ENCODE peak calls at places on chromosome X, in ten cellular contexts. One of them, this sample, is unnamed.

GRCh38 chrX:53374222-53374820 is 48.1 kb downstream of the SMC1A start:
- DNase-seq in esophagus squamous epithelium: no peak
- DNase-seq in MCF 10A: no peak
- DNase-seq in upper lobe of right lung: no peak
- DNase-seq in neural progenitor cell: no peak
- DNase-seq in mammary epithelial cell: no peak
- DNase-seq in GM12865: no peak
- DNase-seq in HCT116: no peak
- DNase-seq in MM.1S: no peak
- DNase-seq in progenitor cell of endocrine pancreas: no peak
- DNase-seq in this sample: no peak

GRCh38 chrX:64842492-64842891 is 133.8 kb downstream of the ZC4H2 start:
- DNase-seq in esophagus squamous epithelium: no peak
- DNase-seq in MCF 10A: no peak
- DNase-seq in upper lobe of right lung: no peak
- DNase-seq in neural progenitor cell: no peak
- DNase-seq in mammary epithelial cell: no peak
- DNase-seq in GM12865: peak
- DNase-seq in HCT116: no peak
- DNase-seq in MM.1S: peak
- DNase-seq in progenitor cell of endocrine pancreas: no peak
- DNase-seq in this sample: no peak

GRCh38 chrX:12379666-12380065 is 241.4 kb downstream of the FRMPD4 start:
- DNase-seq in esophagus squamous epithelium: no peak
- DNase-seq in MCF 10A: peak
- DNase-seq in upper lobe of right lung: no peak
- DNase-seq in neural progenitor cell: no peak
- DNase-seq in mammary epithelial cell: peak
- DNase-seq in GM12865: no peak
- DNase-seq in HCT116: no peak
- DNase-seq in MM.1S: no peak
- DNase-seq in progenitor cell of endocrine pancreas: no peak
- DNase-seq in this sample: no peak

GRCh38 chrX:30302957-30303356 is 6.2 kb downstream of the NR0B1 start:
- DNase-seq in esophagus squamous epithelium: no peak
- DNase-seq in MCF 10A: peak
- DNase-seq in upper lobe of right lung: no peak
- DNase-seq in neural progenitor cell: peak
- DNase-seq in mammary epithelial cell: peak
- DNase-seq in GM12865: no peak
- DNase-seq in HCT116: no peak
- DNase-seq in MM.1S: no peak
- DNase-seq in progenitor cell of endocrine pancreas: no peak
- DNase-seq in this sample: no peak

GRCh38 chrX:46953597-46953996 is 41.4 kb downstream of the JADE3 start:
- DNase-seq in esophagus squamous epithelium: no peak
- DNase-seq in MCF 10A: no peak
- DNase-seq in upper lobe of right lung: no peak
- DNase-seq in neural progenitor cell: peak
- DNase-seq in mammary epithelial cell: no peak
- DNase-seq in GM12865: peak
- DNase-seq in HCT116: no peak
- DNase-seq in MM.1S: peak
- DNase-seq in progenitor cell of endocrine pancreas: no peak
- DNase-seq in this sample: peak

GRCh38 chrX:40778861-40779575 is 43.7 kb upstream of the MED14 start:
- DNase-seq in esophagus squamous epithelium: no peak
- DNase-seq in MCF 10A: peak
- DNase-seq in upper lobe of right lung: no peak
- DNase-seq in neural progenitor cell: no peak
- DNase-seq in mammary epithelial cell: peak
- DNase-seq in GM12865: no peak
- DNase-seq in HCT116: peak
- DNase-seq in MM.1S: no peak
- DNase-seq in progenitor cell of endocrine pancreas: no peak
- DNase-seq in this sample: no peak

GRCh38 chrX:12973561-12974216 is 1.2 kb upstream of the TMSB4X start:
- DNase-seq in esophagus squamous epithelium: no peak
- DNase-seq in MCF 10A: no peak
- DNase-seq in upper lobe of right lung: peak
- DNase-seq in neural progenitor cell: peak
- DNase-seq in mammary epithelial cell: no peak
- DNase-seq in GM12865: peak
- DNase-seq in HCT116: no peak
- DNase-seq in MM.1S: no peak
- DNase-seq in progenitor cell of endocrine pancreas: no peak
- DNase-seq in this sample: no peak

GRCh38 chrX:39944416-39944815 is 153.3 kb downstream of the BCOR start:
- DNase-seq in esophagus squamous epithelium: no peak
- DNase-seq in MCF 10A: no peak
- DNase-seq in upper lobe of right lung: no peak
- DNase-seq in neural progenitor cell: no peak
- DNase-seq in mammary epithelial cell: no peak
- DNase-seq in GM12865: no peak
- DNase-seq in HCT116: no peak
- DNase-seq in MM.1S: no peak
- DNase-seq in progenitor cell of endocrine pancreas: no peak
- DNase-seq in this sample: no peak

GRCh38 chrX:78517124-78517523 is 142.0 kb downstream of the RTL3 start:
- DNase-seq in esophagus squamous epithelium: no peak
- DNase-seq in MCF 10A: no peak
- DNase-seq in upper lobe of right lung: no peak
- DNase-seq in neural progenitor cell: no peak
- DNase-seq in mammary epithelial cell: peak
- DNase-seq in GM12865: peak
- DNase-seq in HCT116: no peak
- DNase-seq in MM.1S: peak
- DNase-seq in progenitor cell of endocrine pancreas: no peak
- DNase-seq in this sample: peak

GRCh38 chrX:32644476-32644875 is 566.9 kb downstream of the DMD start:
- DNase-seq in esophagus squamous epithelium: no peak
- DNase-seq in MCF 10A: no peak
- DNase-seq in upper lobe of right lung: no peak
- DNase-seq in neural progenitor cell: peak
- DNase-seq in mammary epithelial cell: no peak
- DNase-seq in GM12865: no peak
- DNase-seq in HCT116: no peak
- DNase-seq in MM.1S: no peak
- DNase-seq in progenitor cell of endocrine pancreas: no peak
- DNase-seq in this sample: no peak

GRCh38 chrX:9573282-9574106 is 108.6 kb downstream of the TBL1X start:
- DNase-seq in esophagus squamous epithelium: no peak
- DNase-seq in MCF 10A: no peak
- DNase-seq in upper lobe of right lung: no peak
- DNase-seq in neural progenitor cell: peak
- DNase-seq in mammary epithelial cell: no peak
- DNase-seq in GM12865: no peak
- DNase-seq in HCT116: no peak
- DNase-seq in MM.1S: no peak
- DNase-seq in progenitor cell of endocrine pancreas: no peak
- DNase-seq in this sample: no peak

GRCh38 chrX:40474205-40474626 is 106.6 kb upstream of the ATP6AP2 start:
- DNase-seq in esophagus squamous epithelium: no peak
- DNase-seq in MCF 10A: no peak
- DNase-seq in upper lobe of right lung: peak
- DNase-seq in neural progenitor cell: peak
- DNase-seq in mammary epithelial cell: peak
- DNase-seq in GM12865: peak
- DNase-seq in HCT116: no peak
- DNase-seq in MM.1S: no peak
- DNase-seq in progenitor cell of endocrine pancreas: peak
- DNase-seq in this sample: no peak

GRCh38 chrX:37685452-37686347 is at the start of gene XK:
- DNase-seq in esophagus squamous epithelium: no peak
- DNase-seq in MCF 10A: peak
- DNase-seq in upper lobe of right lung: peak
- DNase-seq in neural progenitor cell: peak
- DNase-seq in mammary epithelial cell: peak
- DNase-seq in GM12865: peak
- DNase-seq in HCT116: peak
- DNase-seq in MM.1S: peak
- DNase-seq in progenitor cell of endocrine pancreas: peak
- DNase-seq in this sample: peak

GRCh38 chrX:45295587-45295986 is 94.9 kb upstream of the DIPK2B start:
- DNase-seq in esophagus squamous epithelium: no peak
- DNase-seq in MCF 10A: peak
- DNase-seq in upper lobe of right lung: no peak
- DNase-seq in neural progenitor cell: no peak
- DNase-seq in mammary epithelial cell: peak
- DNase-seq in GM12865: no peak
- DNase-seq in HCT116: peak
- DNase-seq in MM.1S: no peak
- DNase-seq in progenitor cell of endocrine pancreas: no peak
- DNase-seq in this sample: no peak

GRCh38 chrX:79704325-79704724 is 310.2 kb upstream of the TBX22 start:
- DNase-seq in esophagus squamous epithelium: no peak
- DNase-seq in MCF 10A: no peak
- DNase-seq in upper lobe of right lung: no peak
- DNase-seq in neural progenitor cell: no peak
- DNase-seq in mammary epithelial cell: no peak
- DNase-seq in GM12865: no peak
- DNase-seq in HCT116: no peak
- DNase-seq in MM.1S: no peak
- DNase-seq in progenitor cell of endocrine pancreas: no peak
- DNase-seq in this sample: no peak

DNA sequence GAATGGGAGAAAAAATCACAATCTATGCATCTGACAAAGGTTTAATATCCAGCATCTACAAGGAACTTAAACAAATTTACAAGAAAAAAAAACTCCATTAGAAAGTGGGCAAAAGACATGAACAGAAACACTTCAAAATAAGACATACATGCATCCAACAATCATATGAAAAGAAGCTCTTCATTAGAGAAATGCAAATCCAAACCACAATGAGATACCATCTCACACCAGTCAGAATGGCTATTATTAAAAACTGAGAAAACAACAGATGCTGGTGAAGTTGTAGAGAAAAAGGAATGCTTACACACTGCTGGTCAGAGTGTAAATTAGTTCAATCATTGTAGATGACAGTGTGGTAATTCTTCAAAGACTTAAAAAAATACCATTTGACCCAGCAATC is 306.0 kb upstream of the TBX22 start:
- DNase-seq in esophagus squamous epithelium: no peak
- DNase-seq in MCF 10A: no peak
- DNase-seq in upper lobe of right lung: no peak
- DNase-seq in neural progenitor cell: no peak
- DNase-seq in mammary epithelial cell: no peak
- DNase-seq in GM12865: no peak
- DNase-seq in HCT116: no peak
- DNase-seq in MM.1S: no peak
- DNase-seq in progenitor cell of endocrine pancreas: no peak
- DNase-seq in this sample: no peak
- TF ChIP-seq CTCF in esophagus squamous epithelium: no peak
- TF ChIP-seq CTCF in MCF 10A: no peak
- TF ChIP-seq CTCF in upper lobe of right lung: no peak
- TF ChIP-seq CTCF in neural progenitor cell: no peak
- TF ChIP-seq CTCF in mammary epithelial cell: no peak
- TF ChIP-seq CTCF in GM12865: no peak
- TF ChIP-seq CTCF in HCT116: no peak
- TF ChIP-seq CTCF in MM.1S: no peak
- TF ChIP-seq CTCF in progenitor cell of endocrine pancreas: no peak
- TF ChIP-seq CTCF in this sample: no peak

DNA sequence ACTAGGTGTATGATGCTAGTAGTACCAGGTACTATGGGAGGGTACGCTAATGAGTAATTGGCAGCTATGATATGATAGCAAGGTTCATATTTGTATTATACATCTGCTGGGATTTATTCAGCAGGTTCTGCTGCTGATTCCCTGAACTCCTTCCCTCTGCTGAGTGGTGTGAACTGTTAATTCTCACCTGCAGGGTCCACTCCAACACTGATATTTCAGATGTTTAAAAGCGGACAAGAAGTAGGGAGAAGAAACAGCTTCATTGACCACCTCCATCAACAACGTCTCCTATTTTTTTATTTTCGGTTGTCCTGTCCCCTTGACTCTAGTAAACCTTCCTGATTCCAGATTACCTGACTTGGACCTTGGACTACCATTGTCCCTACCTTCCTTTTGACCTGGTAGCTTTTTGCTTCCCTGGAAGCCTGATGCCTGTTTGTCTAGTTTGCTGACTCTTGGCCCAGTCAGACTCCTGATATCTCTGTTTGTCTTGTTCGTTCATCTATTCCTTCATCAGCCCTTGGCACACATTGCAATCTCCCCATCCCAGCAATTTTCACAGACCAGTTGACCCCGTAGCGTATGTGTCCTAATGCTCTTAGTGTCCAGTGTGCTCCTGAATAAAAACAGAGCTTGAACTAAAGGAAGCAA is 34.0 kb upstream of the RNF128 start:
- DNase-seq in esophagus squamous epithelium: no peak
- DNase-seq in MCF 10A: no peak
- DNase-seq in upper lobe of right lung: no peak
- DNase-seq in neural progenitor cell: no peak
- DNase-seq in mammary epithelial cell: no peak
- DNase-seq in GM12865: no peak
- DNase-seq in HCT116: no peak
- DNase-seq in MM.1S: no peak
- DNase-seq in progenitor cell of endocrine pancreas: no peak
- DNase-seq in this sample: no peak
- TF ChIP-seq CTCF in esophagus squamous epithelium: no peak
- TF ChIP-seq CTCF in MCF 10A: no peak
- TF ChIP-seq CTCF in upper lobe of right lung: no peak
- TF ChIP-seq CTCF in neural progenitor cell: no peak
- TF ChIP-seq CTCF in mammary epithelial cell: no peak
- TF ChIP-seq CTCF in GM12865: no peak
- TF ChIP-seq CTCF in HCT116: no peak
- TF ChIP-seq CTCF in MM.1S: no peak
- TF ChIP-seq CTCF in progenitor cell of endocrine pancreas: peak
- TF ChIP-seq CTCF in this sample: no peak

DNA sequence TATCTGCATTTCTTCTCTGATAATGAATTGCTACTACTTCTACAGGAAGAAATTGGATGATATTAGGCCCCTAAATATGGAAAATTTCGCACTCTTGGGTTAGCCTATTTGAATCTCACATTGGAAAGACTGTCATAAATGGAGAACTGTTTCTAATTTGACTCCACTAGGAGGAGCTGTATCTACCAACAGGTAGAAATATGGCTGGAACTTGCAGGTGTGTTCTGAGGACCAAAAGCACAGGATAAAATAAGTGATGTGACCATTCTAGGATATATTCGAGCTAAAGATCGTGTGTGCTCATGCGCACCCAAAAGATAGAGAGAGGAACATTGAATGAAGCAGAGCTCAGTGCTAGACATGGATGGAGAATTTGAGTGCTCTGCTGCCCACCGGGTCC is 4.8 kb upstream of the NKAP start:
- DNase-seq in esophagus squamous epithelium: no peak
- DNase-seq in MCF 10A: no peak
- DNase-seq in upper lobe of right lung: no peak
- DNase-seq in neural progenitor cell: no peak
- DNase-seq in mammary epithelial cell: no peak
- DNase-seq in GM12865: no peak
- DNase-seq in HCT116: no peak
- DNase-seq in MM.1S: peak
- DNase-seq in progenitor cell of endocrine pancreas: no peak
- DNase-seq in this sample: no peak
- TF ChIP-seq CTCF in esophagus squamous epithelium: no peak
- TF ChIP-seq CTCF in MCF 10A: no peak
- TF ChIP-seq CTCF in upper lobe of right lung: no peak
- TF ChIP-seq CTCF in neural progenitor cell: peak
- TF ChIP-seq CTCF in mammary epithelial cell: no peak
- TF ChIP-seq CTCF in GM12865: peak
- TF ChIP-seq CTCF in HCT116: peak
- TF ChIP-seq CTCF in MM.1S: peak
- TF ChIP-seq CTCF in progenitor cell of endocrine pancreas: peak
- TF ChIP-seq CTCF in this sample: no peak

GRCh38 chrX:2391869-2392606 is 108.7 kb downstream of the DHRSX start:
- DNase-seq in esophagus squamous epithelium: no peak
- DNase-seq in MCF 10A: peak
- DNase-seq in upper lobe of right lung: no peak
- DNase-seq in neural progenitor cell: no peak
- DNase-seq in mammary epithelial cell: peak
- DNase-seq in GM12865: no peak
- DNase-seq in HCT116: peak
- DNase-seq in MM.1S: no peak
- DNase-seq in progenitor cell of endocrine pancreas: no peak
- DNase-seq in this sample: no peak
- TF ChIP-seq CTCF in esophagus squamous epithelium: no peak
- TF ChIP-seq CTCF in MCF 10A: no peak
- TF ChIP-seq CTCF in upper lobe of right lung: no peak
- TF ChIP-seq CTCF in neural progenitor cell: no peak
- TF ChIP-seq CTCF in mammary epithelial cell: no peak
- TF ChIP-seq CTCF in GM12865: no peak
- TF ChIP-seq CTCF in HCT116: peak
- TF ChIP-seq CTCF in MM.1S: no peak
- TF ChIP-seq CTCF in progenitor cell of endocrine pancreas: no peak
- TF ChIP-seq CTCF in this sample: no peak